ENCODE peak calls at places on chromosome 2, in seven cellular contexts. W is PC-3, F is heart left ventricle, J is IMR-90, U is pancreas, M is upper lobe of right lung, X is heart right ventricle. N is an unnamed sample.

GRCh38 chr2:122670932-122671331 is 915.5 kb downstream of the TSN start:
- DNase-seq in U (no peak), M (no peak), W (no peak), J (no peak), X (no peak), F (no peak), N (no peak)

GRCh38 chr2:209772316-209772715 is 684 bp downstream of the UNC80 start:
- DNase-seq in W (no peak), U (no peak), X (no peak), M (no peak), F (no peak), J (no peak), N (no peak)

GRCh38 chr2:233031556-233032500 is 644 bp upstream of the NEU2 start:
- DNase-seq in F (no peak), J (no peak), W (no peak), U (no peak), X (no peak), M (no peak), N (no peak)

GRCh38 chr2:219630770-219631405 is 3.5 kb downstream of the SLC4A3 start:
- DNase-seq in U (no peak), J (no peak), F (peak), X (peak), W (no peak), M (no peak), N (no peak)

GRCh38 chr2:222959358-222959757 is 92.6 kb upstream of the KCNE4 start:
- DNase-seq in M (no peak), J (peak), U (no peak), F (no peak), W (peak), X (no peak), N (no peak)

GRCh38 chr2:160306985-160307384 is 106.9 kb upstream of the ITGB6 start:
- DNase-seq in X (no peak), J (peak), F (no peak), M (no peak), U (no peak), W (no peak), N (no peak)

GRCh38 chr2:20172273-20173052 is 52.5 kb downstream of the SDC1 start:
- DNase-seq in J (no peak), X (no peak), M (peak), U (no peak), W (no peak), F (no peak), N (no peak)

GRCh38 chr2:237688081-237688480 is 60.7 kb downstream of the LRRFIP1 start:
- DNase-seq in U (no peak), M (no peak), W (no peak), F (no peak), J (no peak), X (no peak), N (no peak)

GRCh38 chr2:124970065-124970464 is 945.0 kb downstream of the CNTNAP5 start:
- DNase-seq in F (no peak), J (no peak), M (no peak), U (no peak), W (no peak), X (no peak), N (no peak)

GRCh38 chr2:175147196-175147595 is 20.8 kb downstream of the ATF2 start:
- DNase-seq in F (no peak), W (peak), U (no peak), X (no peak), M (no peak), J (peak), N (no peak)

DNA sequence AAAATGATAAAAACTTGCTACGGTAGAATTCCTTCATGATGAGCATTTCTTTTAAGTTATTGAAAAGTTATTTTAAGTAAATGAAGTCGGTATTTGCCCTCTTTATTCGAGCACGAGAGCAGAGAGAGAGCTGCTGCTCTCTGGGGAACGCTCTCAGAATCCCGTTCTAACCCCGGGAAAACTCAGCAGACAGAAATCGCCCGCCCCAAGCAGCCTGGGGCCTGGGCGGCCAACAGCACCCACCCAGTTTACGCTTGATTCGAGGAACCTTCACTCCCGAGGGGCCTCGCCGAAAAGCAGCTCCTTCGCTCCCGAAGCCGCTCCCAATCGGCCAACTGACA is 3.5 kb upstream of the OTX1 start:
- DNase-seq in F (no peak), W (no peak), M (no peak), X (no peak), J (no peak), U (no peak), N (no peak)
- H3K4me3 ChIP-seq in F (no peak), W (no peak), M (no peak), X (peak), J (no peak), U (no peak), N (peak)

GRCh38 chr2:100898035-100898689 is 78.2 kb downstream of the NPAS2 start:
- DNase-seq in U (no peak), M (no peak), X (no peak), F (no peak), W (no peak), J (no peak), N (no peak)

GRCh38 chr2:100893753-100894530 is 74.0 kb downstream of the NPAS2 start:
- DNase-seq in U (no peak), F (peak), J (no peak), X (no peak), M (no peak), W (peak), N (peak)

GRCh38 chr2:100894531-100895156 is 74.7 kb downstream of the NPAS2 start:
- DNase-seq in U (no peak), F (no peak), X (no peak), W (no peak), J (no peak), M (no peak), N (no peak)

GRCh38 chr2:100895402-100895801 is 75.5 kb downstream of the NPAS2 start:
- DNase-seq in M (no peak), W (peak), J (no peak), F (peak), X (peak), U (peak), N (no peak)

DNA sequence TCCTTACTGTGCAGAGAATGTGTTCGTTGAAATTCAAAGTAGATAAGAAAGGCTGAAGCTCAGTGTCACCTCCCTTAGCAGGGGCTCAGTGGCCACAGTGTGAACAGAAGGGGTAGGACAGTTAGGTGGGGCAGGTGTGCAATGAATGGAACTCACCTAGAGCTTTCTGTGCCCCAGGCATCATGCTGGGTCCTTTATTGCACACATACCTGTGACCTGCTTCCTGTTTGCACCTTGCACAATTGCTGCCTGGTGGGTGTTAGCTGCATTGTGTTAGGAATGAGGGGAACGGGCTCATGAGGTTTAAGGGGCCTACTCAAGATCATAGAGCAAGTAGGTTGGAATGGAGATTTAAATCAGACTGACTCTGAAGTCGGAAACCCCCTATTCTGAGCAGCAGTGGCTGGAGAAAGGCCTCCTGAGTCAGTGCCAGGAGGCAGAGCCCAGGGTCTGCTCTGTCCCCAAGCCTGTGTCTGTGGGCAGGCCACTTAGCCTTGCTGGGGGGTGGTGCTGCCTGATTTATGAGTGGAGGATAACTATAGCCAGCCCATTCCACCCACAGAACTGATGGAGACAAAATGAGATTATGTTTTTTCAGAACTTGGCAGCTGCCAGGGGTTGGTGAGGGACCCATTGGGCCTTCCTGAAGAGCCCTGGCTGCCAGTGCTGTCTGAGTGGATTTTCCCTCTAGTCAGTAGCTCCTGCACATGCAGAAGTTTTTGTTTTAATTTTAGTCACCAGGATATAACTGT is 76.2 kb downstream of the NPAS2 start:
- DNase-seq in U (no peak), W (no peak), X (no peak), M (no peak), J (no peak), F (no peak), N (peak)
- TF ChIP-seq CTCF in U (no peak), W (no peak), X (no peak), M (no peak), J (no peak), F (no peak), N (no peak)

DNA sequence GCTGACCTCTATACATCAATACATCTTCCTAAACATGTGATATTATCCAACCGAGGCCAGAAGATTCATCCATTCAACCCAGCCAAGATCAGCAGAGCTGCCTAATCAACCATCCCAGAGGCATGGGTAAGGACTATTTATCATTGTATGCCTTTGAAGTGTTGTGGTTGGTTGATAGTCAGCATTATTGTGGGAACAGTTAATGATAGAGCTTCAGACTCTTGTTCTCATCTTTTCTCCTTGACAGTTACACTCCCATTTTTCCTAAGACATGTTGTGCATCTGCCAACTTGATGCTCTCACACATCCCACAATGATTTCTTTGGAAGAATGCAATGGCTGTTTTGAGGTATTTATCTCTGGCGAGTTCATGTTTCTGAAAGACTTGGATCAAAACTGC is 55.3 kb downstream of the FASTKD2 start:
- DNase-seq in M (no peak), F (no peak), X (no peak), J (no peak), U (no peak), W (no peak), N (no peak)
- H3K4me3 ChIP-seq in M (no peak), F (no peak), X (no peak), J (no peak), U (no peak), W (no peak), N (no peak)

DNA sequence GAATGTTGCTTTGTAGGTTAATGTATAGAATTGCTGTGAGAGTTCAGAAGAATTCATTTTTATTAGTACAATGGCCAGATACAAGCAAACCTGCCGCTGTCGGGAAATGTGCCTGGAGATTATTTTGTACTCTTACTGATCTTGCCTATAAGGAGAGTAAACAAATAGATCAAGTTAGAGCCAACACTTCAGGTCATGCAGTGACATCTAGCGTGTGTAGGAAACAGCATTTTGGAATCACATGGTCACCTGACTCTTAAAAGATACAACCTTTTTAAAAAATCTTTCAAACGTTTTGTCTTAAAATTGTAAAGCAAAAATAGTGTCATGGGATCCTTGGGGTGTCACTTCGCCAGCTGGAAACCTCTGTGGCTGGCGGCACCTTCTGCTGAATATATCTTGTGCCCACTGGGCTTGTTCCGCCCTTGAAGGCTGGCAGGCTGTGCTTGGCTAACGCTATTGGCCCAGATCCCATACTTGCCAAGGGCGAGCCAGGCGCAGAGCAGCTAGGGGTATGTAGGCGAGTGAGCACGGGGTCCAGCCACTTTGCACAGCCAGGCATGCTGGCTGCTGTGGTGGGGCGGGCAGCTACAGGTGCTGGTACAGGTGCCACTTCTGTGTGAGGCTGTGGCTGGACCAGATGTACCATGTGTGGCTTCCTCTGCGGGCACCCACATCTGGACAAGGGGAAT is 19.5 kb upstream of the RPRM start:
- DNase-seq in W (no peak), U (peak), F (no peak), X (no peak), J (no peak), M (no peak), N (no peak)
- TF ChIP-seq CTCF in W (no peak), U (no peak), F (no peak), X (no peak), J (no peak), M (no peak), N (no peak)

GRCh38 chr2:208222351-208222750 is 32.5 kb downstream of the IDH1 start:
- DNase-seq in X (no peak), W (peak), J (peak), F (no peak), M (no peak), U (no peak), N (no peak)

GRCh38 chr2:208224802-208225201 is 30.1 kb downstream of the IDH1 start:
- DNase-seq in F (no peak), W (peak), J (no peak), U (no peak), M (no peak), X (no peak), N (no peak)

GRCh38 chr2:208228481-208228880 is 26.4 kb downstream of the IDH1 start:
- DNase-seq in M (no peak), J (no peak), W (no peak), U (no peak), X (no peak), F (no peak), N (no peak)

GRCh38 chr2:208227581-208228232 is 27.2 kb downstream of the IDH1 start:
- DNase-seq in J (no peak), W (no peak), X (no peak), M (no peak), F (no peak), U (peak), N (no peak)
- H3K4me3 ChIP-seq in J (no peak), W (no peak), X (no peak), M (no peak), F (no peak), U (no peak), N (no peak)

GRCh38 chr2:74262681-74263080 is 64.3 kb downstream of the MTHFD2 start:
- DNase-seq in W (no peak), X (no peak), J (no peak), F (no peak), U (no peak), M (no peak), N (no peak)

GRCh38 chr2:74269667-74270066 is 71.3 kb downstream of the MTHFD2 start:
- DNase-seq in U (no peak), M (no peak), X (no peak), J (no peak), W (no peak), F (no peak), N (no peak)

GRCh38 chr2:74264281-74264680 is 65.9 kb downstream of the MTHFD2 start:
- DNase-seq in J (no peak), W (no peak), X (no peak), U (no peak), M (no peak), F (no peak), N (no peak)

GRCh38 chr2:74261204-74261864 is 62.9 kb downstream of the MTHFD2 start:
- DNase-seq in F (peak), W (peak), U (no peak), X (peak), J (no peak), M (no peak), N (no peak)

GRCh38 chr2:74267068-74267467 is 68.7 kb downstream of the MTHFD2 start:
- DNase-seq in X (no peak), J (no peak), F (no peak), W (peak), U (no peak), M (no peak), N (peak)
- TF ChIP-seq CTCF in X (peak), J (no peak), F (peak), W (peak), U (no peak), M (peak), N (peak)

DNA sequence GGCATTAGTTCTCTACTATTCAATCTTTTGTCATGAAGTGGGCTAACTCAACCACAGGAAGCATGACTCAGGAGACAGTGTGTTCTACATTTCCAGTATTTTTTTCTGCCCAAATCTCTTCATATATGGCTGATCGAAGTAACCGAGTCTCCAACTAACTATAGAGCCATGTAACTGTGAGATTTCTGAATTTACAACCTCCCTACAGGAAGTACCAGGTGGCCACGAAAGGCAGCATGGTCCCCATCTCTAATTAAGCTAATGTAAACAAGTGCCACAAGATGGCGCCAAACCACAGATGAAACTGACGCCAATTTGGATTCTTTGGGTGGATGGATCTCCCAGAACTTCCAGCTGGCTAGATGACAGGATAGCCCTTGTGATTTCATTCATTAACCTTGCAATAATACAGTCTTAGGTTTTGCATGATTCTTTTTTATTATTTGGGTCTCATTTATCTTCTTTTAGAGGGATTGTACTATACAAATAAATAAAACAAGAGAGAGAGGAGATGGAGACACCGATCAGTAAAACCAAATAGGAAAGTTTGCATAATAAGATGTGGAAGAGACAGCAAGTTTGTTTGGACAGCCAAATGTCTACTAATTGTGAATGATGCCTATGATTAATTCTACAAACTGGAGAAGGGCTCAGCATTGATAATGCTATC is 18.3 kb upstream of the ARHGAP15 start:
- DNase-seq in U (no peak), X (peak), W (peak), M (no peak), F (no peak), J (peak), N (peak)
- H3K4me3 ChIP-seq in U (no peak), X (no peak), W (no peak), M (no peak), F (no peak), J (no peak), N (no peak)

GRCh38 chr2:164478205-164478604 is 143.1 kb downstream of the GRB14 start:
- DNase-seq in W (no peak), X (no peak), U (no peak), F (no peak), M (no peak), J (no peak), N (no peak)

GRCh38 chr2:164474873-164475272 is 146.4 kb downstream of the GRB14 start:
- DNase-seq in U (no peak), X (no peak), F (no peak), J (no peak), W (no peak), M (no peak), N (no peak)

GRCh38 chr2:164479460-164479859 is 141.8 kb downstream of the GRB14 start:
- DNase-seq in W (peak), M (no peak), X (peak), F (no peak), U (no peak), J (peak), N (no peak)
- TF ChIP-seq CTCF in W (peak), M (peak), X (peak), F (peak), U (no peak), J (peak), N (peak)

DNA sequence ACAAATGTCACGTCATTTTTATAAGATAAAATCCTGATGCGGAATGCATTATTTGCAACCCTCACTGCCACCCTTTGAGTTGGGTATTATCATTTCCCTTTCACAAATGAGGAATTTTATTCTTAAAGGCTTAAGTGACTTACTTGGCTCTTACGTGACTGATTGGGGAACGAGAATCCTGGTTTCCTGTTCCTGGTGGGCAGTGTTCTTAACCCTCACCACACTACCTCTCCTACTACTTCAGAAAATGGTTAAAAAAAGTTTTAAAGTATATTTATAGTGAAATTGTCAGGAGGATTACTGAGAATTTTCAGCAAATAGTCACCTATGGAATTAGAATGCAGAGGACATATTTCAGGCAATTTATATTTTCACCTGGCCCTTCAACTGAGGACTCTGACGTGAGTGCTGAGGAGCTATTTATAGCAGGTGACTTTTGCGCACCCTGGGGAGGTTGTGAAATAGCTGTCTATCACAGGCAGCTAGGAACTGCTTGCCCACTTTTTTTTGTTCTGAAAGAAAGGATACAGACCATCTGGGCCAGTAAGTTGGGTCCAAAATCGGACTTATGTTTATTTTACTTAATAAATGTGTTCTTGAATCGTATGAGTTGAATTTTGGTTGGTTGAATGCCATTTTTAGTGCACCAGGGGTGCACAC is 18.7 kb upstream of the RASGRP3 start:
- DNase-seq in J (no peak), X (peak), F (peak), U (no peak), M (no peak), W (no peak), N (no peak)
- H3K4me3 ChIP-seq in J (no peak), X (peak), F (peak), U (no peak), M (no peak), W (no peak), N (no peak)